ENCODE peak calls at places on chromosomes 11 and 22, in six cellular contexts. A, N, P, C, G and B are unnamed samples.
A peak's percentile ranks its signal among the peaks of the same experiment; 100 is the strongest.

GRCh38 chr11:42972741-42973140 is 339.1 kb upstream of the API5 start:
- DNase-seq in A (no peak), N (no peak), P (no peak), C (no peak), G (no peak), B (no peak)

GRCh38 chr11:64874308-64874707 is 4.1 kb downstream of the EHD1 start:
- DNase-seq in A (no peak), N (no peak), P (no peak), C (no peak), G (no peak), B (no peak)

GRCh38 chr11:116535954-116536353 is 236.8 kb downstream of the BUD13 start:
- DNase-seq in A (no peak), N (no peak), P (no peak), C (no peak), G (no peak), B (no peak)

GRCh38 chr11:18490319-18490718 is 34.7 kb downstream of the LDHAL6A start:
- DNase-seq in A (no peak), N (no peak), P (no peak), C (no peak), G (no peak), B (peak; percentile 14)

GRCh38 chr11:114250993-114251796 is 45.0 kb upstream of the NNMT start:
- DNase-seq in A (no peak), N (no peak), P (peak; percentile 32), C (no peak), G (no peak), B (peak; percentile 57)

GRCh38 chr22:35742342-35743100 is 24.8 kb downstream of the APOL5 start:
- DNase-seq in A (peak; percentile 70), N (no peak), P (peak; percentile 64), C (peak; percentile 69), G (peak; percentile 7), B (peak; percentile 82)

GRCh38 chr11:130599073-130599654 is 150.7 kb downstream of the ADAMTS15 start:
- DNase-seq in A (peak; percentile 83), N (no peak), P (peak; percentile 87), C (peak; percentile 63), G (no peak), B (peak; percentile 74)

GRCh38 chr11:59550842-59551650 is 39.7 kb downstream of the OR4D9 start:
- DNase-seq in A (peak; percentile 91), N (peak; percentile 77), P (peak; percentile 92), C (peak; percentile 96), G (peak; percentile 95), B (peak; percentile 93)

GRCh38 chr11:36000616-36001190 is 56.8 kb downstream of the LDLRAD3 start:
- DNase-seq in A (no peak), N (no peak), P (no peak), C (no peak), G (no peak), B (no peak)

GRCh38 chr22:21041937-21042336 is 3.8 kb upstream of the LRRC74B start:
- DNase-seq in A (no peak), N (no peak), P (peak; percentile 27), C (no peak), G (no peak), B (peak; percentile 71)

GRCh38 chr11:30581646-30582045 is 4.5 kb downstream of the MPPED2 start:
- DNase-seq in A (no peak), N (no peak), P (no peak), C (no peak), G (no peak), B (no peak)

GRCh38 chr11:70566768-70567530 is 168.6 kb downstream of the CTTN start:
- DNase-seq in A (no peak), N (no peak), P (no peak), C (no peak), G (no peak), B (no peak)

GRCh38 chr22:46146329-46146728 is 4.0 kb upstream of the PPARA start:
- DNase-seq in A (no peak), N (no peak), P (no peak), C (no peak), G (no peak), B (no peak)

GRCh38 chr22:49368221-49368975 is 459.3 kb downstream of the BRD1 start:
- DNase-seq in A (no peak), N (no peak), P (no peak), C (no peak), G (no peak), B (no peak)
- H3K4me3 ChIP-seq in A (no peak overlapping the region), N (no peak overlapping the region), P (no peak overlapping the region), C (no peak overlapping the region), G (peak overlapping the region; percentile 47), B (no peak overlapping the region)

GRCh38 chr11:110094298-110095073 is 1.3 kb downstream of the ZC3H12C start:
- DNase-seq in A (no peak), N (no peak), P (no peak), C (no peak), G (no peak), B (no peak)

GRCh38 chr11:110097459-110098012 is 4.3 kb downstream of the ZC3H12C start:
- DNase-seq in A (peak; percentile 44), N (no peak), P (peak; percentile 16), C (no peak), G (peak; percentile 38), B (peak; percentile 53)

GRCh38 chr11:110093407-110094297 is 460 bp downstream of the ZC3H12C start:
- DNase-seq in A (peak; percentile 77), N (peak; percentile 78), P (peak; percentile 80), C (peak; percentile 75), G (peak; percentile 59), B (peak; percentile 80)

GRCh38 chr11:110096369-110096976 is 3.3 kb downstream of the ZC3H12C start:
- DNase-seq in A (no peak), N (no peak), P (no peak), C (no peak), G (no peak), B (no peak)

DNA sequence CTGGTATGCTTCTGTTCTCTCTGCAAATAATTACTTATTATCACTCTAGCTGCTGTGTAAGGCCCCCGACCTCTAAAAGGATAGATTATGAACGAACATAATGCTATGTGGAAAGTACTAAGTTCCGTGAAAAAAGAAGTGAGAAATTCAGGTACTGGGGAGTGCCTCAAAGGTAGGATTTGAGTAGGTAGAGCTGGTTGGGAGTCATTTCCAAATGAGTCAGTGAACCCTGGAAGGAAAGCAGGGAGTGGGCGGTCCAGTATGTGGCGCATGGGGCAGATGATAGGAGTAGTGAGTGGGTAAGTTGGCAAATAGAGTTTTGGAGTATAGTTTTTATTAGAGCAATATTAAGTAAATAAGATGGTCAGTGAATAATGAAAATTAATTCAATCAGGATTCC is 2.4 kb downstream of the ZC3H12C start:
- DNase-seq in A (peak; percentile 56), N (no peak), P (peak; percentile 43), C (no peak), G (no peak), B (peak; percentile 49)
- TF ChIP-seq CTCF in A (no peak), N (no peak), P (no peak), C (no peak), G (no peak), B (no peak)

GRCh38 chr22:48350456-48350855 is 1477.2 kb downstream of the BRD1 start:
- DNase-seq in A (no peak), N (no peak), P (no peak), C (no peak), G (no peak), B (no peak)
- H3K4me3 ChIP-seq in A (no peak overlapping the region), N (no peak overlapping the region), P (no peak overlapping the region), C (no peak overlapping the region), G (no peak overlapping the region), B (no peak overlapping the region)

GRCh38 chr22:24867327-24868022 is 61.5 kb downstream of the SGSM1 start:
- DNase-seq in A (no peak), N (no peak), P (no peak), C (no peak), G (no peak), B (no peak)
- TF ChIP-seq CTCF in A (no peak), N (no peak), P (no peak), C (no peak), G (no peak), B (no peak)